ENCODE peak calls at places on chromosome 18, in seven cellular contexts. L is thyroid gland, A is fibroblast of lung, H is stomach, Y is body of pancreas, O is endodermal cell, E is SK-N-SH. F is an unnamed sample.
A peak's percentile ranks its signal among the peaks of the same experiment; 100 is the strongest.

GRCh38 chr18:60891936-60892335 is 441.3 kb upstream of the CDH20 start:
- DNase-seq in Y (no peak), O (no peak), A (no peak), L (no peak), H (no peak), E (no peak), F (no peak)

GRCh38 chr18:74493689-74494088 is 2.5 kb upstream of the CNDP2 start:
- DNase-seq in L (peak; percentile 48), Y (peak; percentile 67), H (peak; percentile 63), E (no peak), A (peak; percentile 67), O (peak; percentile 76), F (no peak)

GRCh38 chr18:9419956-9420631 is 55.2 kb upstream of the RALBP1 start:
- DNase-seq in L (no peak), A (peak; percentile 60), O (no peak), Y (no peak), E (no peak), H (no peak), F (no peak)

GRCh38 chr18:13513015-13513414 is 213.3 kb downstream of the FAM210A start:
- DNase-seq in E (peak; percentile 50), A (peak; percentile 48), O (peak; percentile 41), H (no peak), Y (no peak), L (no peak), F (no peak)

GRCh38 chr18:49459404-49460171 is 857 bp downstream of the DYM start:
- DNase-seq in Y (no peak), H (no peak), O (no peak), L (no peak), A (peak; percentile 34), E (peak; percentile 33), F (no peak)

GRCh38 chr18:63365909-63366269 is 1.1 kb downstream of the KDSR start:
- DNase-seq in A (no peak), E (peak; percentile 22), H (no peak), L (no peak), O (no peak), Y (no peak), F (no peak)

GRCh38 chr18:68314403-68314802 is 400.5 kb downstream of the TMX3 start:
- DNase-seq in Y (no peak), L (no peak), O (no peak), A (peak; percentile 62), E (no peak), H (no peak), F (no peak)

GRCh38 chr18:42108071-42108470 is 153.0 kb downstream of the PIK3C3 start:
- DNase-seq in A (no peak), L (no peak), E (no peak), O (no peak), H (no peak), Y (no peak), F (no peak)

GRCh38 chr18:49520661-49521145 is 33.7 kb upstream of the C18orf32 start:
- DNase-seq in O (no peak), Y (no peak), H (no peak), A (peak; percentile 32), E (no peak), L (no peak), F (no peak)

GRCh38 chr18:59468821-59469220 is 109.8 kb upstream of the LMAN1 start:
- DNase-seq in A (no peak), L (no peak), H (no peak), O (no peak), Y (no peak), E (no peak), F (no peak)
- H3K36me3 ChIP-seq in A (peaks cover 16% of the 10 kb centered on the region), L (no peaks in the 10 kb centered on the region), H (no peaks in the 10 kb centered on the region), O (no peaks in the 10 kb centered on the region), Y (no peaks in the 10 kb centered on the region), E (no peaks in the 10 kb centered on the region), F (no peaks in the 10 kb centered on the region)

GRCh38 chr18:26003817-26004216 is 86.6 kb downstream of the SS18 start:
- DNase-seq in Y (no peak), H (no peak), O (no peak), L (no peak), E (no peak), A (no peak), F (no peak)
- H3K4me3 ChIP-seq in Y (no peak overlapping the region), H (no peak overlapping the region), O (no peak overlapping the region), L (no peak overlapping the region), E (no peak overlapping the region), A (no peak overlapping the region), F (no peak overlapping the region)

GRCh38 chr18:2924920-2925319 is 78.1 kb downstream of the EMILIN2 start:
- DNase-seq in A (no peak), E (no peak), O (no peak), H (no peak), Y (no peak), L (no peak), F (no peak)
- H3K36me3 ChIP-seq in A (peaks cover 35% of the 10 kb centered on the region), E (peaks cover 81% of the 10 kb centered on the region), O (peaks cover 42% of the 10 kb centered on the region), H (peaks cover 100% of the 10 kb centered on the region), Y (peaks cover 19% of the 10 kb centered on the region), L (peaks cover 65% of the 10 kb centered on the region), F (peaks cover 100% of the 10 kb centered on the region)

DNA sequence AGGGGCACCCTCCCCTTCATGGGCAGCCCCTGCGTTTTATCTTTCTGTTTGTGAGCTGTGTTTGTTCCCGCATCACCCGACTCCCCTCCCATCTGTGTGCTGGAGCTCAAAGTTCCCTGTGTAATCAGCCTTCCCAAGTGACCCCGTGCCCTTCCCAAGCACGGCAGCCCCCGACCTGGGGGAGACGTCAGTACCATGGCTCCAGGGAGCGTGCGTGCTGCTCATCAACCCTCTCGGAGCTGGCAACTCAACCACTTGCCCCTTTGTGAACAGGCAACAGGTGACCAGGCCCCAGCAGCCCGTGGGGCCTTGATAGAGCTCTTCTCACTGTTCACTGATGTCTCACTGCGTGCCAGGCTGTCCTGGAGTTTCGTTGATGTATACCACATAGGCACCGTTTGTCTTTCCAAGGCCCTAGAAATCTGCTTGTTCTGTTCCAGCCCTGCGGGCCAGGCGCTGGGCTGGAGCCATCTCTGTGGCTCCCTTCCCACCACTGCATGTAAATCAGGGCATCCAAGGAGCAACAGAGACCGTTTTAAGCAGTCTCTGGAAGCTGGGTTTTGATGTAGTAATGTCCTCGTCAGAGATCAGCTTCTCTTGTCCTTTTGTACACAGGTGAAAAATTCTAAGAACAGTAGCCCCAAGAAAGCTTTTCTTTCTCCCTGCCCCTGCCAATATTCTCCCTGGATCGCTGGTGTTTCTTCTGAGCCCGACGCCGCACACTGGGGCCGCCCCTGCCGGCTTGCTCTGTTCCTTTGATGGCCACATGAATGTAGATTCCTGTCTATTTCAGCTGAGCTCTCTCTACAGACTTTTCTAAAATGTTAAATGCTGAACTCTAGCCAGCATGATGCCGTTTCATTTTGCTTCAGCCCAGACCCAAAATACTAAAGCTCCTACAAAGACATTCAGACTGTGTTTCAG is 107.0 kb upstream of the PTPRM start:
- DNase-seq in O (no peak), E (no peak), A (peak; percentile 5), H (no peak), Y (no peak), L (no peak), F (no peak)
- H3K4me3 ChIP-seq in O (no peak overlapping the region), E (no peak overlapping the region), A (no peak overlapping the region), H (no peak overlapping the region), Y (no peak overlapping the region), L (no peak overlapping the region), F (no peak overlapping the region)

GRCh38 chr18:3088044-3088443 is 75.1 kb upstream of the LPIN2 start:
- DNase-seq in L (no peak), A (no peak), O (no peak), E (no peak), Y (no peak), H (no peak), F (no peak)
- H3K36me3 ChIP-seq in L (no peaks in the 10 kb centered on the region), A (no peaks in the 10 kb centered on the region), O (no peaks in the 10 kb centered on the region), E (no peaks in the 10 kb centered on the region), Y (no peaks in the 10 kb centered on the region), H (no peaks in the 10 kb centered on the region), F (no peaks in the 10 kb centered on the region)

GRCh38 chr18:40841063-40841462 is 1114.0 kb upstream of the PIK3C3 start:
- DNase-seq in L (no peak), A (no peak), E (no peak), O (no peak), H (no peak), Y (no peak), F (no peak)
- H3K4me3 ChIP-seq in L (no peak overlapping the region), A (no peak overlapping the region), E (no peak overlapping the region), O (no peak overlapping the region), H (no peak overlapping the region), Y (no peak overlapping the region), F (no peak overlapping the region)

GRCh38 chr18:12327510-12328178 is 19.6 kb downstream of the TUBB6 start:
- DNase-seq in L (peak; percentile 58), E (peak; percentile 82), Y (peak; percentile 77), H (peak; percentile 78), O (peak; percentile 97), A (peak; percentile 71), F (peak; percentile 90)
- H3K36me3 ChIP-seq in L (peaks cover 40% of the 10 kb centered on the region), E (peaks cover 51% of the 10 kb centered on the region), Y (peaks cover 4% of the 10 kb centered on the region), H (peaks cover 85% of the 10 kb centered on the region), O (peaks cover 74% of the 10 kb centered on the region), A (peaks cover 30% of the 10 kb centered on the region), F (peaks cover 95% of the 10 kb centered on the region)

DNA sequence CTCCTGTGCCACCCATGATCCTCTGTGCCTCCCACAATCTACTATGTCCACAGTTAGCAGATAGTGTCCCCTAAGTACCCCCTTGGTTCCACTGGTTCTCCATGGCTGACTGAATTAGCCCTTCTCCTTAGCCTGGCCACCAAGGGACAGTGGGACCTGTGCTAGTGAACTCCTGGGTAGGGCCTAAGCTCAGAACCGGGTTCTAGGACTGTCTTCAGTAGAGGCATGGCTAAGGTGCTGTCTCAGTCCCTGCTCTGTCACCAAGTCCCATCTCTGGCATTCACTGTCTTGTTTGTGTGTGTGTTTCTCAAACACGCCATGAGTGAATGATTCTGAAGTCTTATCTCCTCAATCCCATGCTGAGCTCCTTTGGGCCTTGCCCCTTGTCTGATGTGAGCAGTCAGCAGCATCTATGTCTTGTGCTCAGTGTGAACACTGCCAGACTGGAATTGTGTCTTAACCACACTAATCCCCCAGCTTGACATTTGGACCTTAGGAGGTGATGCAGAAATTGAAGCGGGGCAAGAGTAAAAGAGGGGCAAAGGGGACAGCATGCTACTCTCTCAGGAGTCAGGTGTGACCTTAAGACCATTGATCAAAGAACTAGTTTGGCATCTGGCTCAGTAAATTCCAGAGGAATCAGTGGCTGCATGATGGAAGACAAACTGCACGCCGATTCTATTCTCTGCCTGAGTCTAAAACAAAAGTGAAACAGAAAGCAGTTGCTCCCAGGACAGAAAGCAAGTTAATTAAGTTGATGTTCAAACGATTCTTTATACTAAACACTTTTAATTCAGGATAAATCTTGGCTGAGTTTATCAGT is 190.5 kb downstream of the ALPK2 start:
- DNase-seq in O (no peak), Y (no peak), E (no peak), L (no peak), H (no peak), A (peak; percentile 34), F (no peak)
- H3K4me3 ChIP-seq in O (no peak overlapping the region), Y (no peak overlapping the region), E (no peak overlapping the region), L (no peak overlapping the region), H (peak overlapping the region; percentile 37), A (peak overlapping the region; percentile 22), F (peak overlapping the region; percentile 16)

DNA sequence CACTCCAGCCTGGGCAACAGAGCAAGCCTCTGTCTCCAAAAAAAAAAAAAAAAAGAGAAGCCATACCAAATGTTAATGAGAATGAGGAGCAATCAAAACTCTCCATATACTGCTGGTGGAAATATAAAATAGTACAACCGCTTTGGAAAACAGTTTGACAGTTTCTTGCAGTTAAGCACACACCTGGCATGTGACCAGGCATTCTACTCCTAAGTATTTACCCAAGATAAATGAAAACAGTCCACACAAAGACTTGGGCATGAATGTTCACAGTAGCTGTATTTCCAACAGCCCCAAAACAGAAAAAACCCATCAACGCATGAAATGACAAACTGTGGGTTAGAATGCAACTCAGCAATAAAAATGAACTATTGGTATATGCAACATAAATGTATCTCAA is 76.0 kb upstream of the ST8SIA5 start:
- DNase-seq in H (peak; percentile 67), E (no peak), L (no peak), Y (peak; percentile 55), O (no peak), A (no peak), F (no peak)
- H3K36me3 ChIP-seq in H (peaks cover 31% of the 10 kb centered on the region), E (peaks cover 48% of the 10 kb centered on the region), L (peaks cover 2% of the 10 kb centered on the region), Y (no peaks in the 10 kb centered on the region), O (peaks cover 26% of the 10 kb centered on the region), A (peaks cover 2% of the 10 kb centered on the region), F (peaks cover 54% of the 10 kb centered on the region)

F was measured in spleen.